ENCODE peak calls at places on chromosome 11, in nine cellular contexts. U, V, X, P, I, A, L, R and W are unnamed samples.

GRCh38 chr11:12174145-12175143 is 64.1 kb downstream of the MICAL2 start:
- DNase-seq in U (no peak), V (no peak), X (no peak), P (no peak), I (no peak), A (no peak), L (no peak), R (no peak), W (no peak)

GRCh38 chr11:61541568-61541967 is 33.0 kb downstream of the LRRC10B start:
- DNase-seq in U (no peak), V (no peak), X (peak; percentile 22), P (no peak), I (peak; percentile 42), A (no peak), L (peak; percentile 63), R (no peak), W (no peak)

GRCh38 chr11:14544611-14545010 is 24.4 kb upstream of the PSMA1 start:
- DNase-seq in U (no peak), V (no peak), X (no peak), P (no peak), I (peak; percentile 64), A (no peak), L (no peak), R (no peak), W (no peak)

GRCh38 chr11:118247041-118247440 is 5.1 kb downstream of the MPZL3 start:
- DNase-seq in U (no peak), V (no peak), X (no peak), P (no peak), I (no peak), A (no peak), L (no peak), R (no peak), W (no peak)

GRCh38 chr11:17613428-17613962 is 66.4 kb downstream of the OTOG start:
- DNase-seq in U (no peak), V (no peak), X (no peak), P (peak; percentile 26), I (no peak), A (no peak), L (no peak), R (no peak), W (no peak)

GRCh38 chr11:123577081-123577598 is 77.3 kb downstream of the SCN3B start:
- DNase-seq in U (no peak), V (no peak), X (peak; percentile 56), P (peak; percentile 67), I (peak; percentile 54), A (peak; percentile 65), L (peak; percentile 91), R (no peak), W (peak; percentile 60)

GRCh38 chr11:22163394-22163797 is 29.5 kb upstream of the ANO5 start:
- DNase-seq in U (no peak), V (peak; percentile 48), X (no peak), P (no peak), I (no peak), A (peak; percentile 30), L (no peak), R (no peak), W (no peak)

GRCh38 chr11:6297831-6298230 is 22.5 kb downstream of the CAVIN3 start:
- DNase-seq in U (no peak), V (no peak), X (no peak), P (no peak), I (no peak), A (no peak), L (no peak), R (no peak), W (no peak)

GRCh38 chr11:131748146-131749050 is 378.0 kb downstream of the NTM start:
- DNase-seq in U (peak; percentile 20), V (peak; percentile 72), X (peak; percentile 19), P (peak; percentile 70), I (peak; percentile 81), A (peak; percentile 43), L (peak; percentile 67), R (no peak), W (peak; percentile 48)

GRCh38 chr11:560305-561147 is at the start of the genes LMNTD2 and RASSF7:
- DNase-seq in U (peak; percentile 92), V (peak; percentile 93), X (peak; percentile 87), P (peak; percentile 90), I (peak; percentile 86), A (peak; percentile 91), L (peak; percentile 100), R (peak; percentile 36), W (peak; percentile 92)

GRCh38 chr11:72625746-72626636 is 48.2 kb downstream of the PDE2A start:
- DNase-seq in U (peak; percentile 39), V (peak; percentile 90), X (peak; percentile 52), P (no peak), I (peak; percentile 75), A (no peak), L (peak; percentile 84), R (no peak), W (peak; percentile 75)

GRCh38 chr11:103035656-103036434 is 56.1 kb downstream of the DCUN1D5 start:
- DNase-seq in U (no peak), V (no peak), X (no peak), P (no peak), I (peak; percentile 88), A (no peak), L (peak; percentile 43), R (peak; percentile 34), W (no peak)

GRCh38 chr11:22711880-22712279 is 45.5 kb downstream of the GAS2 start:
- DNase-seq in U (no peak), V (no peak), X (peak; percentile 12), P (no peak), I (no peak), A (no peak), L (no peak), R (no peak), W (peak; percentile 14)

GRCh38 chr11:67199751-67200150 is 66.5 kb upstream of the GRK2 start:
- DNase-seq in U (no peak), V (no peak), X (no peak), P (no peak), I (no peak), A (no peak), L (no peak), R (no peak), W (no peak)

GRCh38 chr11:69967484-69967883 is 110.6 kb upstream of the ANO1 start:
- DNase-seq in U (no peak), V (no peak), X (no peak), P (no peak), I (no peak), A (no peak), L (no peak), R (no peak), W (no peak)

GRCh38 chr11:13776134-13776815 is 107.8 kb downstream of the FAR1 start:
- DNase-seq in U (no peak), V (no peak), X (no peak), P (no peak), I (peak; percentile 7), A (no peak), L (no peak), R (no peak), W (no peak)

GRCh38 chr11:32874144-32874543 is 18.5 kb upstream of the QSER1 start:
- DNase-seq in U (no peak), V (no peak), X (no peak), P (no peak), I (no peak), A (no peak), L (no peak), R (no peak), W (no peak)

GRCh38 chr11:32870676-32871075 is 21.9 kb upstream of the QSER1 start:
- DNase-seq in U (no peak), V (no peak), X (peak; percentile 14), P (no peak), I (peak; percentile 4), A (no peak), L (peak; percentile 48), R (no peak), W (no peak)
- TF ChIP-seq CTCF in U (no peak), V (no peak), X (peak; percentile 27), P (no peak), I (peak; percentile 15), A (no peak), L (peak; percentile 34), R (peak; percentile 43), W (peak; percentile 32)

GRCh38 chr11:93922830-93923229 is 72.4 kb upstream of the VSTM5 start:
- DNase-seq in U (no peak), V (no peak), X (no peak), P (no peak), I (no peak), A (no peak), L (no peak), R (no peak), W (no peak)

GRCh38 chr11:93917673-93918072 is 67.3 kb upstream of the VSTM5 start:
- DNase-seq in U (no peak), V (no peak), X (no peak), P (no peak), I (no peak), A (no peak), L (no peak), R (no peak), W (no peak)

DNA sequence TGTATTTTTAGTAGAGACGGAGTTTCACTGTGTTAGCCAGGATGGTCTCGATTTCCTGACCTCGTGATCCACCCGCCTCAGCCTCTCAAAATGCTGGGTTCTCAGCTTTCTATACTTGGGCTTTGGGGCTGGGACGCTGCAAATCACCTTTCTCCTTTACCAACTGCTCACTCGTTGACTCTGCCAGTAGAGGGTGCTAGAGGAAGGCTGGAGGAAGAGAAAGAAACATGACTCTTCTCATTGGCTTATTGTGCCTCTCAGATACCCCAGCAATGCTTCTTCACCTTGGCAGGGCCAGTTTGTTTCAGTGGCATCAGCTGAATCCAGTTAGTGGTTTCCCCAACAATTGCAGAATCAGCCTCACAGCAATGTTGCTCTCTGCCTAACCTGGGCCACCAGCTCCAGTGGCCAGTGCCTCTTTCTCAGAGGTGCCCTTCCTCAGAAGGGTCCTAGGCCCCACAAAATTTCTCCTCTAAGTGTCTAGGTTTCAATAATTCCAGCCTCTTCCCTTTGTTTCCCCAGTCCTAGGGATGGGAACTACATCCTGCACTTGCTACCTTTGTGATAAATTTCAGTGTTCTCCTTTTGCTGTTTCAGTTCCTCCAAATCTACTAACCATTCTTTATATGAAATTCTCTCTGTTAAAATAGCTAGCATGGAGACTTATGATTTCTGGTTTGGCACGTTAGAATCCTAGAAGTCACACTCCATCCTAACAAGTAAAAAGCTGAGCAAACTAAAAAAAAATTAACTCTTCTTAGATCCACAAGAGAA is 71.5 kb upstream of the VSTM5 start:
- DNase-seq in U (no peak), V (no peak), X (no peak), P (no peak), I (peak; percentile 79), A (peak; percentile 54), L (peak; percentile 58), R (peak; percentile 21), W (no peak)
- TF ChIP-seq CTCF in U (peak; percentile 50), V (no peak), X (no peak), P (no peak), I (peak; percentile 90), A (no peak), L (peak; percentile 68), R (peak; percentile 88), W (peak; percentile 69)

GRCh38 chr11:90476442-90477007 is 253.7 kb upstream of the CHORDC1 start:
- DNase-seq in U (no peak), V (no peak), X (no peak), P (no peak), I (peak; percentile 24), A (no peak), L (peak; percentile 2), R (no peak), W (no peak)
- TF ChIP-seq CTCF in U (peak; percentile 52), V (no peak), X (no peak), P (no peak), I (no peak), A (no peak), L (peak; percentile 57), R (no peak), W (peak; percentile 63)

DNA sequence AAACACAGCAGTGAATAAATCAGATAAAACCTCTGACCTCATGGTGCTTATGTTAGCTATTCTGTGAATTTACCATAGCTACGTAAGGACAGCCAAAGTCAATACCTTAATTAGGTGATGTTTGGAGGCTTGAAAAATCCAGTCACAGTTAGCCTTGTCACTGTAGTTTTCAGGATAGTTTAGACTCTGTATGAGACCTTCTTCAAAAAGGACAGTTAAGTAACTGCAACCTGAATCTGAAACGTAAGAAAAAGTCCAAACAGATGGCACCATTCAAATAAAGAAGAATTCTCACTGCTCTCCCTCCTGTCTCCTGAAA is 11.4 kb downstream of the OVCH2 start:
- DNase-seq in U (no peak), V (no peak), X (no peak), P (no peak), I (no peak), A (no peak), L (no peak), R (no peak), W (no peak)
- TF ChIP-seq CTCF in U (no peak), V (no peak), X (no peak), P (no peak), I (no peak), A (no peak), L (no peak), R (no peak), W (no peak)